ENCODE peak calls at places on chromosomes 11 and 22, in seven cellular contexts. M is HCT116, D is stomach, S is esophagus muscularis mucosa, U is HL-60, N is suprapubic skin, T is transverse colon. Y is an unnamed sample.

GRCh38 chr22:40509401-40510134 is 127.0 kb downstream of the MRTFA start:
- DNase-seq in M (no peak), D (peak; percentile 34), S (no peak), U (peak; percentile 68), N (no peak), T (peak; percentile 53), Y (peak; percentile 86)

GRCh38 chr22:45784357-45785277 is 113.0 kb downstream of the ATXN10 start:
- DNase-seq in M (no peak), D (no peak), S (no peak), U (no peak), N (no peak), T (no peak), Y (no peak)

GRCh38 chr22:30821381-30821780 is 126.7 kb downstream of the OSBP2 start:
- DNase-seq in M (no peak), D (no peak), S (no peak), U (no peak), N (peak; percentile 20), T (no peak), Y (no peak)

GRCh38 chr11:96293109-96293508 is 49.9 kb downstream of the MAML2 start:
- DNase-seq in M (no peak), D (no peak), S (no peak), U (no peak), N (no peak), T (no peak), Y (no peak)

GRCh38 chr22:19785461-19786263 is 25.1 kb downstream of the TBX1 start:
- DNase-seq in M (no peak), D (no peak), S (no peak), U (no peak), N (no peak), T (no peak), Y (no peak)

GRCh38 chr22:38871360-38872171 is 450 bp downstream of the CBX6 start:
- DNase-seq in M (no peak), D (peak; percentile 25), S (no peak), U (no peak), N (peak; percentile 70), T (no peak), Y (peak; percentile 73)

GRCh38 chr11:128532571-128533091 is 54.7 kb downstream of the ETS1 start:
- DNase-seq in M (no peak), D (no peak), S (no peak), U (no peak), N (no peak), T (no peak), Y (no peak)

GRCh38 chr11:94768602-94769511 is 701 bp downstream of the AMOTL1 start:
- DNase-seq in M (no peak), D (peak; percentile 37), S (no peak), U (no peak), N (peak; percentile 80), T (peak; percentile 15), Y (peak; percentile 73)

GRCh38 chr11:72617080-72617744 is 57.0 kb downstream of the PDE2A start:
- DNase-seq in M (no peak), D (no peak), S (peak; percentile 93), U (no peak), N (no peak), T (peak; percentile 39), Y (peak; percentile 93)

GRCh38 chr22:48088926-48089536 is 1326.6 kb downstream of the TBC1D22A start:
- DNase-seq in M (no peak), D (no peak), S (no peak), U (no peak), N (peak; percentile 76), T (no peak), Y (peak; percentile 71)

GRCh38 chr11:5737672-5738071 is 1.4 kb downstream of the OR56B1 start:
- DNase-seq in M (no peak), D (no peak), S (no peak), U (no peak), N (no peak), T (no peak), Y (no peak)

GRCh38 chr22:28245579-28246224 is 326.6 kb upstream of the PITPNB start:
- DNase-seq in M (no peak), D (no peak), S (no peak), U (no peak), N (no peak), T (no peak), Y (no peak)

DNA sequence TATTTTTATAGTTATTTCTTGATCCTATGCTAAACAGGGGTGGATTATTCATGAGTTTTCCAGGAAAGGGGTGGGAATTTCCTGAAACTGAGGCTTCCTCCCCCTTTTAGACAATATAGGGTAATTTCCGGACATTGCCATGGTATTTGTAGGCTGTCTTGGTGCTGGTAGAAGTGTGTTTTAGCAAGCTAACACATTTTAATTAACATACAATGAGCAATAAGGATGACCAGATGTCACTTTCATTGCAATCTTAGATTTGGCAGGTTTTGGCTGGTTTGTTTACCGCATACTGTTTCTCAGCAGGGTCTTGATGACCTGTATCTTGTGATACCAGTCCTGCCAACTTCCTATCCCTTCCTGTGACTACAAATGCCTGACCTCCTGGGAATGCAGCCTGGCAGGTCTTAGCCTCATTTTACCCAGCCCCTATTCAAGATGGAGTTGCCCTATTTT is 992 bp upstream of the C1QTNF6 start:
- DNase-seq in M (peak; percentile 58), D (no peak), S (no peak), U (no peak), N (no peak), T (no peak), Y (no peak)
- TF ChIP-seq POLR2AphosphoS5 in M (peak; percentile 51), D (no peak), S (no peak), U (no peak), N (no peak), T (no peak), Y (no peak)

GRCh38 chr11:47186937-47187681 is 875 bp upstream of the PACSIN3 start:
- DNase-seq in M (no peak), D (peak; percentile 59), S (no peak), U (peak; percentile 36), N (no peak), T (peak; percentile 51), Y (peak; percentile 89)
- TF ChIP-seq POLR2AphosphoS5 in M (peak; percentile 20), D (no peak), S (peak; percentile 72), U (no peak), N (no peak), T (no peak), Y (peak; percentile 72)

DNA sequence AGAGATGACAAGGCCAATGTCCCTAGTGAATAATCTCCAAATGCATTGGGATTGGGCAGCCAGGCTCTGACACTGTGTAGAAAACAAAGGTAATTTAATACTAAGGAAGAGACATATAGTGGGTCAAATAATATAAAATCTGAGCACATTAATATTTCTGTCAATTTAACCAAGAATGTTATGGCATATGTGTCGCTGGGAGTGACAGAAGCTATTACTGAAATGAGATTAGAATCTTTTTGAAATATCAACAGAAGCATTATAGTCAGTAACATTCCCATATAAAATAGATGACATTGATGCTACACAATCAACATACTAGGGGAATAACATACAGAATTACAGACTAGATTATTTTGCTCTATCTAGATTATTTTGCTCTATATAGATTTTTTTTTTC is 114.0 kb downstream of the BLID start:
- DNase-seq in M (no peak), D (no peak), S (no peak), U (no peak), N (no peak), T (no peak), Y (no peak)
- TF ChIP-seq POLR2AphosphoS5 in M (no peak), D (no peak), S (no peak), U (no peak), N (no peak), T (no peak), Y (no peak)

GRCh38 chr11:108498046-108498815 is at the start of gene POGLUT3:
- DNase-seq in M (no peak), D (peak; percentile 61), S (no peak), U (peak; percentile 10), N (peak; percentile 78), T (peak; percentile 64), Y (peak; percentile 85)
- TF ChIP-seq POLR2AphosphoS5 in M (peak; percentile 30), D (peak; percentile 35), S (no peak), U (no peak), N (no peak), T (no peak), Y (peak; percentile 22)

DNA sequence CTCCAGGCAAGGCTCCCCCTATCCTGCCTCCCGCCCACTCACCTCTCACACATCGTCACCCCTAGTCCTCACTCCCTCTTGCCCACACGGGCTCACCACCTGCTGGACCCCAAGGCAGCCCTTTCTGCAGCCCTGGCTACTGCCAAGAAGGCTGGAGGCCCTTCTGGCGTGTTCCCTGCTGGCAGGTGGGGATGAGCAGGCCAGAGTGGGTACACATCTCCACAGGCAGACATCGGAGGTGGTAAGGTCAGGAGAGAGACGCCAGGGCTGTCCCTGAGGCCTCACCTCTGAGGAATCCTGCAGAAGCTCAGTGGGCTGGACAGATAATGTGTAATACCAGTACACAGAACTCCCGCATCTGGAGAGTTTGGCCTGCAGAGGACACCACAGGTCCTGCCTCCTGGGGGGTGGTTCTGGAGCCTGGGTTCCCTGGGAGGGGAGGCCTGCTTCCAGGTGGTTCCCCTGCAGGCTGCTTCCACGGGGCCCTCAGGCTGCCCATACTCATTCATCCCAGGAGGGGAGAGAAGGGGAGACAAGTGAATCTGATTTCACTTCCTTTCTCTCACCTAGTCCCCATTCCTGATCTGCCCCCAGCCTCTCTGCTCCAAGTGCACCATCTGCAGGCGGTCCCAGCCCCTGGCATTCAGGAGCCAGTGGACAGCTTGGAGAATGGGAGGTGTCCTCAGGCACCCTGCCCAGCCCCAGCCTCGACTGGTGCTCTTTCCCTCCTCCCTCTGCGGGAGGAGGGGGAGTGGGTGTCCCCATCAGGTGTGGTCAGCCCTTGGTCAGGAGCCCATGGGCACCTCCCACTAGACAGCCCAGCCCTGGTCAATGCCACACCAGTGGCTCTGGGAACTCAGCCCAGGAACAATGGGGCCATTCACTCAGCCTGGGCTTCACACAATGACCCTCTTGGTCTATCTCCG is 6.1 kb upstream of the CHST1 start:
- DNase-seq in M (no peak), D (no peak), S (no peak), U (no peak), N (no peak), T (no peak), Y (peak; percentile 53)
- TF ChIP-seq POLR2AphosphoS5 in M (no peak), D (no peak), S (no peak), U (no peak), N (no peak), T (no peak), Y (no peak)

GRCh38 chr11:65619281-65619928 is 3.8 kb downstream of the PCNX3 start:
- DNase-seq in M (no peak), D (no peak), S (no peak), U (no peak), N (no peak), T (no peak), Y (no peak)

GRCh38 chr11:65617990-65618751 is 2.6 kb downstream of the PCNX3 start:
- DNase-seq in M (no peak), D (no peak), S (no peak), U (no peak), N (no peak), T (no peak), Y (no peak)

GRCh38 chr11:65620666-65621065 is 5.1 kb downstream of the PCNX3 start:
- DNase-seq in M (no peak), D (no peak), S (no peak), U (no peak), N (no peak), T (no peak), Y (no peak)

GRCh38 chr11:65617136-65617850 is 1.7 kb downstream of the PCNX3 start:
- DNase-seq in M (no peak), D (no peak), S (no peak), U (no peak), N (no peak), T (no peak), Y (no peak)

GRCh38 chr11:65618763-65619162 is 3.2 kb downstream of the PCNX3 start:
- DNase-seq in M (no peak), D (no peak), S (no peak), U (no peak), N (no peak), T (no peak), Y (no peak)
- TF ChIP-seq POLR2AphosphoS5 in M (no peak), D (no peak), S (no peak), U (no peak), N (no peak), T (no peak), Y (no peak)